ENCODE peak calls at places on chromosomes 5 and 9, in eight cellular contexts. L is fibroblast of mammary gland, P is progenitor cell of endocrine pancreas, C is GM12865, D is esophagus squamous epithelium, G is brain microvascular endothelial cell, K is thoracic aorta, I is RWPE1. B is an unnamed sample.
A peak's percentile ranks its signal among the peaks of the same experiment; 100 is the strongest.

GRCh38 chr5:157388148-157388547 is 71.9 kb upstream of the NIPAL4 start:
- DNase-seq in L (no peak), P (no peak), C (no peak), D (no peak), G (no peak), K (no peak), I (no peak), B (no peak)

GRCh38 chr5:176596689-176597416 is 13.1 kb downstream of the GPRIN1 start:
- DNase-seq in L (peak; percentile 28), P (peak; percentile 40), C (peak; percentile 13), D (no peak), G (no peak), K (no peak), I (no peak), B (peak; percentile 84)

GRCh38 chr9:12604154-12604825 is 88.9 kb upstream of the TYRP1 start:
- DNase-seq in L (peak; percentile 36), P (no peak), C (no peak), D (no peak), G (peak; percentile 49), K (no peak), I (peak; percentile 51), B (no peak)

GRCh38 chr5:72134226-72134625 is 27.0 kb downstream of the MAP1B start:
- DNase-seq in L (no peak), P (no peak), C (no peak), D (no peak), G (no peak), K (no peak), I (no peak), B (no peak)

GRCh38 chr9:70802206-70802605 is 319.2 kb downstream of the TRPM3 start:
- DNase-seq in L (peak; percentile 91), P (no peak), C (no peak), D (no peak), G (peak; percentile 7), K (no peak), I (no peak), B (no peak)

GRCh38 chr5:6858419-6858818 is 145.2 kb downstream of the TENT4A start:
- DNase-seq in L (no peak), P (no peak), C (no peak), D (no peak), G (no peak), K (no peak), I (no peak), B (no peak)

GRCh38 chr5:76794871-76795270 is 24.0 kb upstream of the F2RL1 start:
- DNase-seq in L (peak; percentile 66), P (no peak), C (no peak), D (no peak), G (no peak), K (no peak), I (no peak), B (no peak)

GRCh38 chr9:134869554-134870310 is 10.9 kb upstream of the FCN2 start:
- DNase-seq in L (no peak), P (no peak), C (no peak), D (no peak), G (no peak), K (no peak), I (no peak), B (no peak)

GRCh38 chr9:82499337-82499736 is 510.8 kb downstream of the SPATA31D1 start:
- DNase-seq in L (no peak), P (no peak), C (no peak), D (no peak), G (no peak), K (no peak), I (no peak), B (no peak)

GRCh38 chr9:92001244-92001643 is 51.2 kb upstream of the ROR2 start:
- DNase-seq in L (peak; percentile 76), P (no peak), C (no peak), D (no peak), G (no peak), K (no peak), I (no peak), B (no peak)

GRCh38 chr5:131792900-131793299 is 3.9 kb downstream of the FNIP1 start:
- DNase-seq in L (no peak), P (no peak), C (no peak), D (no peak), G (no peak), K (no peak), I (no peak), B (no peak)

GRCh38 chr9:81162361-81162760 is 527.0 kb downstream of the TLE1 start:
- DNase-seq in L (no peak), P (no peak), C (no peak), D (no peak), G (no peak), K (no peak), I (no peak), B (no peak)

GRCh38 chr5:29001666-29002065 is 1963.3 kb upstream of the CDH9 start:
- DNase-seq in L (no peak), P (no peak), C (no peak), D (no peak), G (no peak), K (no peak), I (no peak), B (no peak)

GRCh38 chr5:54860321-54860720 is 125.1 kb downstream of the ESM1 start:
- DNase-seq in L (peak; percentile 61), P (no peak), C (no peak), D (no peak), G (no peak), K (no peak), I (no peak), B (no peak)

GRCh38 chr5:139671096-139671841 is 23.1 kb downstream of the CXXC5 start:
- DNase-seq in L (no peak), P (no peak), C (peak; percentile 73), D (no peak), G (no peak), K (no peak), I (peak; percentile 74), B (peak; percentile 76)

GRCh38 chr9:135301271-135302263 is 178.0 kb upstream of the PPP1R26 start:
- DNase-seq in L (no peak), P (no peak), C (no peak), D (no peak), G (no peak), K (no peak), I (no peak), B (no peak)

GRCh38 chr9:86801246-86801645 is 146.1 kb downstream of the GAS1 start:
- DNase-seq in L (peak; percentile 31), P (no peak), C (no peak), D (no peak), G (no peak), K (no peak), I (no peak), B (no peak)

GRCh38 chr9:27112235-27112634 is 3.2 kb downstream of the TEK start:
- DNase-seq in L (no peak), P (no peak), C (no peak), D (no peak), G (no peak), K (no peak), I (no peak), B (no peak)

GRCh38 chr9:110427497-110428104 is 89.9 kb upstream of the TXNDC8 start:
- DNase-seq in L (peak; percentile 50), P (no peak), C (peak; percentile 65), D (no peak), G (peak; percentile 52), K (no peak), I (peak; percentile 43), B (peak; percentile 39)

GRCh38 chr9:18456624-18457237 is 17.2 kb upstream of the ADAMTSL1 start:
- DNase-seq in L (no peak), P (no peak), C (no peak), D (no peak), G (no peak), K (no peak), I (no peak), B (no peak)

GRCh38 chr9:94787268-94787667 is 60.8 kb downstream of the AOPEP start:
- DNase-seq in L (no peak), P (no peak), C (no peak), D (no peak), G (no peak), K (no peak), I (no peak), B (no peak)

DNA sequence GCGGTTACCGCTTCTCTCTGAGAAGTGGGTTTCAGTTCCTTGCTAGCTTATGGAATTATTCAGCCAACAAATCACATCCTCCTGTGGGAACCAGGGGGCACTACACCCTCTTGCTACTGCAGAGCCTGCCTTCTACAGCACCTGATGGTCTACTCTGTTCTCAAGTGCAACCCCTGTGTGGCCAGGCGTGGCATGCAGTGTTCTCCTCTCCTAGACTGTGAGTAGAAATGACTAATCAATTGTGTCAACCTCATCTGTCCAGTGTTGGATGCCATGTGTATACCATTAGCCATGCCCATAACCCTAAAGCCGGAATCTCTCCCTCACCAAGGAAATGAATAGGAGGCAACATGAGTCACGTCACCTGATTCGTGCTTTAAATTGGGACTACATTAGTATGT is 117.2 kb upstream of the LIFR start:
- DNase-seq in L (peak; percentile 48), P (no peak), C (peak; percentile 17), D (no peak), G (no peak), K (no peak), I (no peak), B (no peak)
- TF ChIP-seq CTCF in L (peak; percentile 27), P (no peak), C (no peak), D (no peak), G (peak; percentile 39), K (no peak), I (no peak), B (no peak)

DNA sequence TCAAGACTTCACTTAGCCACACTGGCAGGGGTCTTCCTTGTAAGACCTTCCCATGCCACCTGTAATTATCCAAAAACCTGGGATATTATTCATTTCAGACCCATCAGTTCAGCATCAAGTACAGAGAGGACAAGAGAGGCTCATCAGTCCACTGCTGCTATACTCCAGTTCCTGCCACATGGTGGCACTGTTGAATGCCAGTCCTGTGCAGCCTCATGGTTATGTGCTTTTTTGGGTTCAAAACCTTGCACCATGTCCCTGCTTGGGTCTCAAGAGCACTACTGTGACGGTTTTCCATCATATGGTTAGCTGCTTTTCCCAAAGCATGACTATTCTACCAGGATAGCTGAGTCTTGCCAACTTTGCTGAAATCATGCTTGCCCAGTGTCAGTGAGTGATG is 8.5 kb downstream of the PTGS1 start:
- DNase-seq in L (peak; percentile 42), P (no peak), C (no peak), D (no peak), G (no peak), K (no peak), I (no peak), B (no peak)
- TF ChIP-seq CTCF in L (peak; percentile 67), P (peak; percentile 37), C (peak; percentile 16), D (no peak), G (peak; percentile 67), K (no peak), I (no peak), B (no peak)

DNA sequence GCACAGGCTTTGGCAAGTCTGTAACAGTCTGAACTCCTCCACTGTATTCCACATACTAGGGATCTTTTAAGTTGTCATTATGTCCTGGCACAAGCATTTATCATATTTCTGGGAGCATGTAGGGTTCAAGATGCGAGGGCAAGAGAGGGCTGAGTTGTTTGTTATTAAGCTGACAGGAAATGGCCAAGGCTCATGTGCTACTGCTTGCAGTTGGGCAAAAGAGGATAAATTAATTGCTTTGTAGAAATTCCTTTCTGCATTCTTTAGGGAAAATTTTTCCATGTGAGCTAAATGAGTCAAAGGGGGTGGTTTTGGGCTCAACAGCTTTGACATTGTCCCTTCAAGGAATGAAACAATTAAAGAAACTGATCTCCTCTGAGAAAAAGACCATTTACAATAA is 35.4 kb downstream of the DOCK8 start:
- DNase-seq in L (no peak), P (no peak), C (no peak), D (no peak), G (no peak), K (no peak), I (no peak), B (no peak)
- TF ChIP-seq CTCF in L (no peak), P (no peak), C (no peak), D (no peak), G (no peak), K (no peak), I (no peak), B (no peak)

GRCh38 chr5:149730620-149731331 is 666 bp downstream of the PPARGC1B start:
- DNase-seq in L (peak; percentile 7), P (no peak), C (peak; percentile 78), D (no peak), G (peak; percentile 13), K (no peak), I (peak; percentile 65), B (peak; percentile 74)
- TF ChIP-seq CTCF in L (no peak), P (peak; percentile 16), C (no peak), D (no peak), G (peak; percentile 9), K (no peak), I (peak; percentile 10), B (no peak)

B was measured in GM13976.